ENCODE peak calls at places on chromosomes 16 and 17, in eight cellular contexts. W is PC-9; V is brain microvascular endothelial cell; P is CD8-positive, alpha-beta memory T cell; Q is tibial nerve; B is cardiac muscle cell; K is GM23338; U is IMR-90. C is an unnamed sample.

GRCh38 chr17:63387941-63388340 is 58.2 kb downstream of the CYB561 start:
- DNase-seq in W (no peak), V (no peak), P (no peak), Q (no peak), B (no peak), K (no peak), U (no peak), C (no peak)

GRCh38 chr16:84548508-84548907 is 44.0 kb upstream of the MEAK7 start:
- DNase-seq in W (no peak), V (no peak), P (no peak), Q (no peak), B (no peak), K (no peak), U (no peak), C (no peak)

GRCh38 chr16:57775661-57776469 is 26.4 kb downstream of the KIFC3 start:
- DNase-seq in W (no peak), V (peak), P (no peak), Q (no peak), B (peak), K (peak), U (no peak), C (no peak)

GRCh38 chr17:63701477-63702222 is 1.7 kb upstream of the LIMD2 start:
- DNase-seq in W (no peak), V (no peak), P (peak), Q (no peak), B (no peak), K (no peak), U (no peak), C (no peak)

GRCh38 chr17:8060274-8060673 is 21.4 kb downstream of the ALOX15B start:
- DNase-seq in W (no peak), V (peak), P (peak), Q (no peak), B (peak), K (peak), U (peak), C (peak)

GRCh38 chr16:2046125-2046888 is 1.3 kb downstream of the NTHL1 start:
- DNase-seq in W (no peak), V (no peak), P (no peak), Q (no peak), B (no peak), K (no peak), U (no peak), C (no peak)

GRCh38 chr16:54080524-54081008 is 206.0 kb downstream of the IRX3 start:
- DNase-seq in W (peak), V (peak), P (no peak), Q (no peak), B (no peak), K (no peak), U (peak), C (no peak)

GRCh38 chr17:47423406-47424295 is 99.9 kb downstream of the EFCAB13 start:
- DNase-seq in W (no peak), V (no peak), P (peak), Q (no peak), B (peak), K (peak), U (no peak), C (no peak)

GRCh38 chr17:75109407-75110236 is at the start of gene ARMC7:
- DNase-seq in W (peak), V (peak), P (peak), Q (peak), B (peak), K (peak), U (peak), C (peak)

GRCh38 chr17:37659887-37660286 is 16.6 kb upstream of the DDX52 start:
- DNase-seq in W (no peak), V (no peak), P (no peak), Q (no peak), B (no peak), K (peak), U (no peak), C (no peak)

GRCh38 chr17:19768046-19768782 is 20.1 kb upstream of the ALDH3A1 start:
- DNase-seq in W (no peak), V (no peak), P (no peak), Q (no peak), B (no peak), K (no peak), U (no peak), C (no peak)

GRCh38 chr17:4802228-4802627 is at the start of gene C17orf114:
- DNase-seq in W (no peak), V (no peak), P (no peak), Q (no peak), B (no peak), K (no peak), U (no peak), C (no peak)

GRCh38 chr17:29615048-29615385 is 7.7 kb downstream of the CORO6 start:
- DNase-seq in W (no peak), V (no peak), P (peak), Q (no peak), B (no peak), K (peak), U (no peak), C (peak)

GRCh38 chr16:3576211-3576610 is 992 bp downstream of the NLRC3 start:
- DNase-seq in W (no peak), V (no peak), P (no peak), Q (no peak), B (no peak), K (no peak), U (no peak), C (no peak)

GRCh38 chr16:75198135-75198600 is 8.8 kb downstream of the CTRB2 start:
- DNase-seq in W (no peak), V (peak), P (no peak), Q (no peak), B (no peak), K (no peak), U (peak), C (no peak)

GRCh38 chr16:23965137-23965733 is 129.5 kb downstream of the PRKCB start:
- DNase-seq in W (no peak), V (no peak), P (no peak), Q (no peak), B (no peak), K (no peak), U (no peak), C (no peak)

GRCh38 chr16:23966577-23966976 is 130.8 kb downstream of the PRKCB start:
- DNase-seq in W (no peak), V (no peak), P (no peak), Q (no peak), B (no peak), K (no peak), U (no peak), C (no peak)

GRCh38 chr16:23969468-23970297 is 133.9 kb downstream of the PRKCB start:
- DNase-seq in W (no peak), V (no peak), P (no peak), Q (no peak), B (no peak), K (no peak), U (no peak), C (no peak)

GRCh38 chr16:23967775-23968571 is 132.2 kb downstream of the PRKCB start:
- DNase-seq in W (no peak), V (no peak), P (no peak), Q (no peak), B (no peak), K (no peak), U (no peak), C (no peak)

GRCh38 chr16:23967018-23967417 is 131.2 kb downstream of the PRKCB start:
- DNase-seq in W (no peak), V (no peak), P (no peak), Q (no peak), B (no peak), K (no peak), U (no peak), C (no peak)
- H3K27ac ChIP-seq in W (no peak), V (no peak), P (no peak), Q (no peak), B (no peak), K (no peak), U (no peak), C (no peak)

DNA sequence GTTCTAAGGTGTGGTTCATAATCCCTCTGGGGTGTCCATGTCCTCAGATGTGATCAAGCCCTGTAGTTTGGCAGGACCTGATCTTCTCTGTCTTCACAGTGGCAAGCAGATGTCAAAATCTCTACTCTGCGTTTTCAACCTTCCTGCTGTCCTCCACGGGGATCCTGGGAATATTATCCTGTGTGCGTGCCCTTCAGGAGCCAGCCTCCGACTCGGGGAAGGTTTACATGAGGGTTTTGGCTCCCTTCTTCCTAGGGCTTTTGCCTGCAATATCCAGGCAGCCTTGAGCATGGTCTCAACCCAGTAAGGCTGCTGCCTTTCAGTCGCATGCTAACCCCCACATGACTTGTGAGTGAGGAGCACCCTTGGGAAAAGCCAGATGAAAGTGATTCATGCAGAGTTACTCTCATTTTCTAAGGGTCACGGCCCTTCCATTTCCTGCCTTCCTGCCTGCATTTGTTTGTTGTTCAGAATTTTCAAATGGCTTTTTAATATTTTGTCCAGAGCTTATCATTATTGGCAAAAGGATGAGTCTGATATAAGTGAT is 202.2 kb upstream of the CHMP6 start:
- DNase-seq in W (peak), V (peak), P (no peak), Q (no peak), B (no peak), K (no peak), U (peak), C (peak)
- H3K4me3 ChIP-seq in W (no peak), V (no peak), P (no peak), Q (no peak), B (no peak), K (no peak), U (no peak), C (no peak)

DNA sequence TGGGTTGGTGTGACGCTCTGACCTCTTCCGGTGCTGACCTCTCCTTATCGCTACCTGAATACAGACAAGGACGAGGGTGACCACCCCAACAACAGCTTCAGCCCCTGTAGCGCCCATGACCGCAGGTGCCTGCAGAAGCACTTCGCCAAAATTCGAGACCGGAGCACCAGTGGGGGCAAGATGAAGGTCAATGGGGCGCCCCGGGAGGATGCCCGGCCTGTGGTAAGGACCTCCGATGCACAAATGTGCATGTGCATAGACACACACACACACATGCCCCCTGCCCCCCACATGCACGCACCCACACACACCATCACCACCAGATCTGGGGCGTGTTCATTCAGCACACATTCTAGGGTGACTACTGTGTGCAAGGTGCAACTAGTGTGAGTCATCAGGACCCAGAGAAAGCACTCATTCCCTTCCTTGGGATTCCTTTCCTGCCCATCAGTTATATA is 9.7 kb downstream of the IGFBP4 start:
- DNase-seq in W (peak), V (no peak), P (no peak), Q (no peak), B (no peak), K (no peak), U (peak), C (no peak)
- H3K27ac ChIP-seq in W (no peak), V (peak), P (no peak), Q (peak), B (no peak), K (no peak), U (no peak), C (peak)

DNA sequence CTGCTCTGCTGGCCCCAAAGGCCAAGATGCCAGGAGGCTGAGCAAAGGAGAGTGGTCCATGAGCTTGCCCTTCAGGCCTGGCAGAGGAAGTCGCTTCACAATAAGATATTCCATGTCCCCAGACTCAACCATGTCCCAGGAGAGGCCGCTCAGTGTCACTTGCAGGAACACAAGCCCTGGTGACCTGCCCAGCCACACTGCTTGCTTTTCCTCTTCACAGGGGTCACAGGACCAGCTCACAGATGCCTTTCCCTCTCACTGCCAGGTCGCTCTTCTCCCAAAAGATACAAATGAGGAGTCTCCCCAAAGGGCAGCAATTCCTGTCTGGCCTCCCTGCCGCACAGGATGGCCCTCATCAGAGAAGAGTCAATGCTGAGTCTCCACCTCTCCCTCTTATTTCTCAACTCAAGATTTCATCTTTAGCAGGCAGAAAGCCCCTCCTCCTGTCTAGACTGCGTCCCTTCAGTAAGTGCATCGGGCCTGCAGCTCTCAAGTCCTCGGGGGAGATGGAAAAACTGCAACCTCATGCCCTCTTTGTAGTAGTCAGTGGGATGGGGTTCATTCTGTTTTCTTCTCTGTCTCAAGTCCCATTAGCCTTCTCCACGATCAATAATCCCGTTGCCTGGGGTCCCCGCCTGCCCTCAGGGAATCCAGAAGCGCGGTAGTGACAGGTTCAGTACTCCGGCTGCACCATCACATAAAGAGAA is 5.0 kb downstream of the JUP start:
- DNase-seq in W (no peak), V (no peak), P (no peak), Q (no peak), B (no peak), K (no peak), U (no peak), C (no peak)
- H3K4me3 ChIP-seq in W (no peak), V (no peak), P (no peak), Q (no peak), B (no peak), K (no peak), U (no peak), C (no peak)